ENCODE peak calls at places on chromosome 4, in eight cellular contexts. T is A172; E is GM19239; R is NAMALWA; L is esophagus squamous epithelium; W is activated CD4-positive, alpha-beta T cell treated with anti-CD3 and anti-CD28 coated beads for 4 hours; X is GM04503; B is nucleus accumbens. O is an unnamed sample.

GRCh38 chr4:55435136-55435535 is 39.4 kb downstream of the TMEM165 start:
- DNase-seq in T (no peak), E (no peak), R (peak; percentile 19), L (no peak), W (no peak), X (no peak), B (no peak), O (no peak)

GRCh38 chr4:148376151-148376550 is 66.1 kb downstream of the NR3C2 start:
- DNase-seq in T (peak; percentile 53), E (no peak), R (peak; percentile 19), L (no peak), W (peak; percentile 17), X (no peak), B (no peak), O (peak; percentile 12)

GRCh38 chr4:88613417-88613875 is 21.2 kb downstream of the HERC3 start:
- DNase-seq in T (no peak), E (no peak), R (peak; percentile 63), L (no peak), W (peak; percentile 29), X (no peak), B (no peak), O (no peak)

GRCh38 chr4:22345678-22346077 is 170.2 kb downstream of the ADGRA3 start:
- DNase-seq in T (no peak), E (no peak), R (no peak), L (no peak), W (no peak), X (no peak), B (no peak), O (no peak)

GRCh38 chr4:156378053-156378665 is 424.5 kb upstream of the CTSO start:
- DNase-seq in T (peak; percentile 40), E (peak; percentile 1), R (peak; percentile 52), L (no peak), W (no peak), X (no peak), B (no peak), O (no peak)

GRCh38 chr4:73205482-73205881 is 53.1 kb downstream of the ANKRD17 start:
- DNase-seq in T (no peak), E (no peak), R (no peak), L (no peak), W (no peak), X (no peak), B (no peak), O (no peak)

GRCh38 chr4:110514889-110515479 is 39.0 kb downstream of the ENPEP start:
- DNase-seq in T (peak; percentile 12), E (no peak), R (peak; percentile 71), L (no peak), W (no peak), X (no peak), B (no peak), O (no peak)

GRCh38 chr4:110635155-110635479 is 12.2 kb upstream of the PITX2 start:
- DNase-seq in T (no peak), E (no peak), R (no peak), L (no peak), W (no peak), X (no peak), B (no peak), O (no peak)

GRCh38 chr4:8171941-8172924 is 13.6 kb upstream of the ABLIM2 start:
- DNase-seq in T (no peak), E (no peak), R (peak; percentile 60), L (no peak), W (peak; percentile 48), X (no peak), B (no peak), O (no peak)

GRCh38 chr4:186726440-186727148 is 2.9 kb upstream of the FAT1 start:
- DNase-seq in T (peak; percentile 63), E (peak; percentile 5), R (no peak), L (no peak), W (no peak), X (peak; percentile 15), B (no peak), O (peak; percentile 63)

GRCh38 chr4:76012388-76012801 is 5.1 kb upstream of the CXCL9 start:
- DNase-seq in T (no peak), E (no peak), R (no peak), L (no peak), W (no peak), X (peak; percentile 21), B (no peak), O (no peak)

GRCh38 chr4:10019521-10020051 is 1.7 kb downstream of the SLC2A9 start:
- DNase-seq in T (no peak), E (no peak), R (no peak), L (no peak), W (no peak), X (no peak), B (no peak), O (no peak)

GRCh38 chr4:3486556-3487270 is 23.6 kb downstream of the DOK7 start:
- DNase-seq in T (peak; percentile 44), E (no peak), R (peak; percentile 57), L (no peak), W (no peak), X (no peak), B (no peak), O (no peak)

GRCh38 chr4:147620315-147620714 is 3.1 kb downstream of the TMEM184C start:
- DNase-seq in T (no peak), E (no peak), R (no peak), L (no peak), W (no peak), X (no peak), B (no peak), O (no peak)

GRCh38 chr4:183098080-183098722 is 856 bp upstream of the WWC2 start:
- DNase-seq in T (no peak), E (no peak), R (no peak), L (no peak), W (peak; percentile 1), X (no peak), B (no peak), O (peak; percentile 62)

GRCh38 chr4:176927664-176928063 is 134.9 kb upstream of the VEGFC start:
- DNase-seq in T (peak; percentile 66), E (no peak), R (no peak), L (no peak), W (no peak), X (peak; percentile 68), B (no peak), O (no peak)

O was measured in MG63.